ENCODE peak calls at places on chromosomes 12 and 14, in ten cellular contexts. T is HCT116; J is stomach; C is Panc1; A is transverse colon; L is tibial artery; Q is left ventricle myocardium inferior; Y is hepatocyte; V is CD8-positive, alpha-beta T cell; X is endodermal cell. M is an unnamed sample. For H3K36me3 and H3K4me1, the result is how much of the 10 kb centered on the place peaks cover.

GRCh38 chr12:128121424-128121823 is 145.5 kb upstream of the TMEM132C start:
- DNase-seq in X (no peak), Y (no peak), V (no peak), T (no peak), C (no peak), A (no peak), Q (no peak), J (no peak), L (no peak), M (no peak)

GRCh38 chr14:103576371-103577024 is 13.7 kb downstream of the COA8 start:
- DNase-seq in Q (peak), L (peak), T (peak), V (no peak), Y (peak), J (peak), C (no peak), A (peak), X (peak), M (peak)

GRCh38 chr12:28954333-28954732 is 194.7 kb upstream of the FAR2 start:
- DNase-seq in J (no peak), A (no peak), T (no peak), Q (no peak), Y (no peak), X (no peak), V (no peak), L (no peak), C (no peak), M (no peak)

GRCh38 chr14:93231129-93231979 is 24.3 kb downstream of the UBR7 start:
- DNase-seq in Q (peak), Y (no peak), A (no peak), X (no peak), L (no peak), V (no peak), T (no peak), J (no peak), C (no peak), M (no peak)

GRCh38 chr12:128844031-128844635 is 9.1 kb upstream of the GLT1D1 start:
- DNase-seq in J (no peak), Q (no peak), X (peak), L (no peak), Y (no peak), V (no peak), A (no peak), T (no peak), C (no peak), M (no peak)

GRCh38 chr14:104972301-104973211 is 5.6 kb downstream of the AHNAK2 start:
- DNase-seq in L (peak), A (peak), X (peak), Q (peak), T (peak), V (no peak), Y (peak), J (peak), C (no peak), M (peak)

GRCh38 chr12:124458992-124459851 is 108.2 kb downstream of the NCOR2 start:
- DNase-seq in C (no peak), L (no peak), Y (no peak), J (no peak), Q (no peak), X (no peak), V (no peak), T (no peak), A (no peak), M (no peak)

GRCh38 chr14:77613207-77613606 is 3.2 kb downstream of the SPTLC2 start:
- DNase-seq in J (no peak), X (no peak), T (no peak), Y (no peak), V (no peak), C (no peak), Q (no peak), L (no peak), A (no peak), M (peak)

GRCh38 chr14:87955501-87955900 is 37.5 kb downstream of the GALC start:
- DNase-seq in X (no peak), L (no peak), J (no peak), T (no peak), Y (no peak), Q (no peak), V (no peak), C (no peak), A (no peak), M (no peak)

GRCh38 chr14:55713496-55713895 is 133.5 kb downstream of the KTN1 start:
- DNase-seq in J (no peak), Y (no peak), Q (no peak), V (no peak), L (no peak), A (no peak), C (no peak), T (no peak), X (no peak), M (no peak)

GRCh38 chr12:69389836-69390235 is 30.3 kb downstream of the YEATS4 start:
- DNase-seq in L (no peak), Q (no peak), J (no peak), X (no peak), Y (peak), T (no peak), C (no peak), V (no peak), A (no peak), M (no peak)

GRCh38 chr12:27048822-27049752 is 26.7 kb downstream of the MED21 start:
- DNase-seq in J (no peak), Y (peak), C (peak), V (no peak), A (no peak), T (no peak), L (no peak), Q (no peak), X (no peak), M (no peak)

GRCh38 chr14:68610251-68610793 is 182.5 kb downstream of the ZFP36L1 start:
- DNase-seq in C (no peak), V (no peak), X (peak), T (peak), J (no peak), Y (no peak), Q (no peak), L (no peak), A (no peak), M (no peak)

GRCh38 chr12:109999649-109999971 is 380 bp downstream of the ANKRD13A start:
- DNase-seq in J (no peak), A (no peak), L (no peak), C (no peak), V (no peak), Q (peak), Y (no peak), X (no peak), T (no peak), M (no peak)

GRCh38 chr12:107200394-107200793 is 107.0 kb upstream of the CRY1 start:
- DNase-seq in X (no peak), T (peak), C (no peak), Y (peak), Q (no peak), L (no peak), V (no peak), J (no peak), A (no peak), M (no peak)

GRCh38 chr12:50400104-50400637 is 514 bp upstream of the LARP4 start:
- DNase-seq in T (no peak), Q (no peak), Y (no peak), X (no peak), A (no peak), V (no peak), C (no peak), L (no peak), J (no peak), M (no peak)

GRCh38 chr12:47986832-47987231 is 17.4 kb downstream of the COL2A1 start:
- DNase-seq in J (no peak), Y (no peak), X (no peak), A (no peak), V (no peak), T (no peak), Q (no peak), L (no peak), C (no peak), M (no peak)

GRCh38 chr12:47989023-47989417 is 15.3 kb downstream of the COL2A1 start:
- DNase-seq in Q (no peak), Y (no peak), L (no peak), T (no peak), X (no peak), C (no peak), J (no peak), A (no peak), V (no peak), M (no peak)

GRCh38 chr12:47988073-47989022 is 15.9 kb downstream of the COL2A1 start:
- DNase-seq in V (no peak), C (no peak), J (no peak), Q (no peak), X (peak), T (no peak), Y (no peak), A (no peak), L (peak), M (no peak)

GRCh38 chr12:47986266-47986610 is 18.0 kb downstream of the COL2A1 start:
- DNase-seq in T (no peak), Y (no peak), V (no peak), X (no peak), Q (no peak), A (no peak), C (no peak), J (no peak), L (no peak), M (no peak)

DNA sequence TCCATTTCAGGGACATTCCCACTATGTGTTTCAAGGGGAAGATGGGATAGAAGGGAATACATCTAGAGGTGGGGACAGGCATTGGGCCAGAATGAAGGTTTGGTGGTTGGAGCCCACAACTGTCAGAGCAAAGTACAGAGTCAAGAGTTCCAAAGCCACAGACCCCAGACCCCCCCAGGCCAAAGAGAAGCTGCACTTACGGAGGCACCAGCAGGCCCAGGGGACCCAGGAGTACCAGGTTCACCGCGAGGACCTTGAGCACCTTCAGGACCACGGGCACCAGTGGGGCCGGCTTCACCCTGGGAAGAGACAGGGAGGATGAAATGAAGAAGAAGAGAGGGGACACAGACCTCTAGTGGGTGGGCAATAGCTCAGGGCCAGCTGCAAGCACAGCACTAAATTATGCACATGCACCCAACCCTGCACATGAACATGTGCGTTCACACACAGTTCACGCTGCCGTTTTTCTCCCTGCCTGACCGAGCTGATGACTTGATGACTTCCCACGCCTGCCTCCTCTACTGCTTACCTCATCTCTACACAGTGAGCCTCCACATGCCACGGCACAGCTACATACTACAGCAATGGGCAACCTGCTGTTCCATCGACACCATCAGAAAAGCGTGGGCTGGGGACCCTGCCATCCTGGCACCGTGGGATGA is 16.7 kb downstream of the COL2A1 start:
- DNase-seq in J (no peak), Y (no peak), V (no peak), C (no peak), L (no peak), A (no peak), X (no peak), Q (no peak), T (no peak), M (peak)
- H3K36me3 ChIP-seq in J (under half), Y (under half), V (under half), C (under half), L (under half), A (under half), X (under half), Q (under half), T (under half), M (under half)

GRCh38 chr14:22482782-22483553 is 106.1 kb downstream of the DAD1 start:
- DNase-seq in Y (no peak), J (no peak), Q (no peak), A (no peak), X (no peak), L (no peak), T (no peak), C (no peak), V (no peak), M (no peak)

GRCh38 chr14:22482085-22482694 is 106.8 kb downstream of the DAD1 start:
- DNase-seq in J (no peak), Y (no peak), T (no peak), C (no peak), X (no peak), L (no peak), A (no peak), Q (no peak), V (no peak), M (no peak)

GRCh38 chr14:22479132-22479531 is 109.9 kb downstream of the DAD1 start:
- DNase-seq in C (no peak), X (no peak), L (no peak), T (no peak), V (no peak), A (no peak), J (no peak), Y (no peak), Q (no peak), M (no peak)

GRCh38 chr14:22479781-22480464 is 109.1 kb downstream of the DAD1 start:
- DNase-seq in Q (no peak), A (no peak), C (no peak), T (no peak), V (no peak), J (no peak), L (no peak), X (no peak), Y (no peak), M (no peak)

GRCh38 chr14:22481546-22481945 is 107.5 kb downstream of the DAD1 start:
- DNase-seq in X (no peak), T (no peak), J (no peak), C (no peak), A (no peak), V (no peak), Q (no peak), Y (no peak), L (no peak), M (no peak)
- H3K4me1 ChIP-seq in X (under half), T (under half), J (under half), C (under half), A (under half), V (under half), Q (half or more), Y (under half), L (under half), M (under half)

DNA sequence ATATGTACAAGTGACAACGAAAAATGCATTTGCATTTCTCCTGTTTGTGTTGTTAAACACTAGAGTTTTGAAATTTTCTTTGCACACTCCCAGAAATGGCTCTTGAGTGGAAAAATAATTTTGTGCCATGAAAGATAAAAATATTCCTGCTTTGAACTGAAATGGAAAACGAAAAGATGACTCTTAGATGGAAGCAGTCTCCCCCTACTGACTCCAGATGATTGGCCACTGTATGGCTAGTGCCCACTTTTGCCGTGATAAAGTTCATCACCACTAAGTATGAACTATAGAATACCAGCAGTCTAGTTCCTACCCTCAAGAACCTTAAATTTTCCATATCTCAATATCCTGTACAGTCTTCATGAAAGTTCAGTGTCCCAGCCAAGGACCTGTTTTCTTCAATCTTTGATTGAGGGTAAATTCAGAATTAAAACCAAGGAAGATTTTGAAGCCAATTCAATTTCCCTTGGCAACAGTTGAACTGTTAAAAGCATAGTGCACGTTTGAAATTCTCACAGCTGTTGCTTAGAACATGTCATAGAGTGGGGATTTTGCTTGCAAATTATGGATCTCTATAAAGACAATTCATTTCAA is 1.6 kb upstream of the PPP2R5E start:
- DNase-seq in A (no peak), Y (peak), V (no peak), C (no peak), L (no peak), Q (no peak), X (no peak), T (no peak), J (no peak), M (peak)
- TF ChIP-seq CTCF in A (peak), Y (peak), V (no peak), C (no peak), L (peak), Q (peak), X (peak), T (peak), J (no peak), M (no peak)

GRCh38 chr12:132788375-132789098 is 26.9 kb upstream of the ANKLE2 start:
- DNase-seq in L (no peak), T (no peak), J (no peak), V (no peak), C (no peak), X (peak), Q (no peak), Y (no peak), A (no peak), M (no peak)
- H3K36me3 ChIP-seq in L (half or more), T (under half), J (half or more), V (under half), C (under half), X (half or more), Q (half or more), Y (under half), A (under half), M (under half)